ENCODE peak calls at places on chromosomes 4 and X, in nine cellular contexts. One of them, this sample, is unnamed.

GRCh38 chrX:24301806-24302205 is 12.1 kb downstream of the SUPT20HL2 start:
- DNase-seq in cardiac fibroblast: no peak
- DNase-seq in HTR-8/SVneo: no peak
- DNase-seq in COR-L47: no peak
- DNase-seq in NAMALWA: no peak
- DNase-seq in stimulated activated CD4-positive, alpha-beta T cell treated with anti-CD3 and anti-CD28 coated beads, Interleukin-1b, Interleukin-23, amount 100 ng/mL, for 4 hours: no peak
- DNase-seq in NCI-H146: no peak
- DNase-seq in PC-3: no peak
- DNase-seq in AG09309: no peak
- DNase-seq in this sample: no peak

GRCh38 chrX:1421433-1422134 is 29.7 kb upstream of the SLC25A6 start:
- DNase-seq in PC-3: no peak
- DNase-seq in NCI-H146: no peak
- DNase-seq in HTR-8/SVneo: no peak
- DNase-seq in stimulated activated CD4-positive, alpha-beta T cell treated with anti-CD3 and anti-CD28 coated beads, Interleukin-1b, Interleukin-23, amount 100 ng/mL, for 4 hours: no peak
- DNase-seq in cardiac fibroblast: no peak
- DNase-seq in AG09309: no peak
- DNase-seq in COR-L47: no peak
- DNase-seq in NAMALWA: no peak
- DNase-seq in this sample: no peak

GRCh38 chrX:76555816-76556215 is 128.3 kb downstream of the MAGEE1 start:
- DNase-seq in NCI-H146: no peak
- DNase-seq in COR-L47: peak; percentile 3
- DNase-seq in AG09309: no peak
- DNase-seq in HTR-8/SVneo: no peak
- DNase-seq in stimulated activated CD4-positive, alpha-beta T cell treated with anti-CD3 and anti-CD28 coated beads, Interleukin-1b, Interleukin-23, amount 100 ng/mL, for 4 hours: no peak
- DNase-seq in cardiac fibroblast: peak; percentile 40
- DNase-seq in PC-3: peak; percentile 62
- DNase-seq in NAMALWA: peak; percentile 62
- DNase-seq in this sample: peak; percentile 17

GRCh38 chr4:142846729-142847606 is 867 bp upstream of the INPP4B start:
- DNase-seq in NAMALWA: no peak
- DNase-seq in AG09309: no peak
- DNase-seq in COR-L47: peak; percentile 62
- DNase-seq in cardiac fibroblast: peak; percentile 31
- DNase-seq in NCI-H146: peak; percentile 3
- DNase-seq in PC-3: peak; percentile 90
- DNase-seq in stimulated activated CD4-positive, alpha-beta T cell treated with anti-CD3 and anti-CD28 coated beads, Interleukin-1b, Interleukin-23, amount 100 ng/mL, for 4 hours: peak; percentile 63
- DNase-seq in HTR-8/SVneo: peak; percentile 15
- DNase-seq in this sample: peak; percentile 45

GRCh38 chrX:154063234-154063633 is 34.3 kb downstream of the MECP2 start:
- DNase-seq in HTR-8/SVneo: no peak
- DNase-seq in COR-L47: no peak
- DNase-seq in cardiac fibroblast: no peak
- DNase-seq in PC-3: no peak
- DNase-seq in AG09309: no peak
- DNase-seq in stimulated activated CD4-positive, alpha-beta T cell treated with anti-CD3 and anti-CD28 coated beads, Interleukin-1b, Interleukin-23, amount 100 ng/mL, for 4 hours: no peak
- DNase-seq in NAMALWA: no peak
- DNase-seq in NCI-H146: no peak
- DNase-seq in this sample: no peak

GRCh38 chrX:17405225-17405969 is 30.4 kb downstream of the NHS start:
- DNase-seq in NCI-H146: no peak
- DNase-seq in NAMALWA: no peak
- DNase-seq in stimulated activated CD4-positive, alpha-beta T cell treated with anti-CD3 and anti-CD28 coated beads, Interleukin-1b, Interleukin-23, amount 100 ng/mL, for 4 hours: no peak
- DNase-seq in COR-L47: no peak
- DNase-seq in cardiac fibroblast: no peak
- DNase-seq in PC-3: peak; percentile 94
- DNase-seq in AG09309: no peak
- DNase-seq in HTR-8/SVneo: peak; percentile 45
- DNase-seq in this sample: no peak

GRCh38 chrX:150227873-150228272 is 135.2 kb upstream of the MAMLD1 start:
- DNase-seq in COR-L47: no peak
- DNase-seq in HTR-8/SVneo: no peak
- DNase-seq in NAMALWA: no peak
- DNase-seq in AG09309: no peak
- DNase-seq in PC-3: no peak
- DNase-seq in cardiac fibroblast: no peak
- DNase-seq in stimulated activated CD4-positive, alpha-beta T cell treated with anti-CD3 and anti-CD28 coated beads, Interleukin-1b, Interleukin-23, amount 100 ng/mL, for 4 hours: no peak
- DNase-seq in NCI-H146: no peak
- DNase-seq in this sample: no peak

GRCh38 chr4:28006021-28006420 is 1145.4 kb downstream of the STIM2 start:
- DNase-seq in NAMALWA: no peak
- DNase-seq in COR-L47: no peak
- DNase-seq in PC-3: no peak
- DNase-seq in stimulated activated CD4-positive, alpha-beta T cell treated with anti-CD3 and anti-CD28 coated beads, Interleukin-1b, Interleukin-23, amount 100 ng/mL, for 4 hours: no peak
- DNase-seq in AG09309: no peak
- DNase-seq in HTR-8/SVneo: no peak
- DNase-seq in cardiac fibroblast: no peak
- DNase-seq in NCI-H146: no peak
- DNase-seq in this sample: no peak

GRCh38 chr4:151325320-151326246 is at the start of gene SH3D19:
- DNase-seq in AG09309: no peak
- DNase-seq in stimulated activated CD4-positive, alpha-beta T cell treated with anti-CD3 and anti-CD28 coated beads, Interleukin-1b, Interleukin-23, amount 100 ng/mL, for 4 hours: no peak
- DNase-seq in NCI-H146: no peak
- DNase-seq in HTR-8/SVneo: peak; percentile 63
- DNase-seq in NAMALWA: no peak
- DNase-seq in cardiac fibroblast: peak; percentile 84
- DNase-seq in PC-3: peak; percentile 85
- DNase-seq in COR-L47: no peak
- DNase-seq in this sample: peak; percentile 67

GRCh38 chr4:168521736-168522135 is 24.9 kb downstream of the PALLD start:
- DNase-seq in PC-3: no peak
- DNase-seq in COR-L47: peak; percentile 32
- DNase-seq in NCI-H146: no peak
- DNase-seq in NAMALWA: no peak
- DNase-seq in cardiac fibroblast: no peak
- DNase-seq in AG09309: no peak
- DNase-seq in HTR-8/SVneo: no peak
- DNase-seq in stimulated activated CD4-positive, alpha-beta T cell treated with anti-CD3 and anti-CD28 coated beads, Interleukin-1b, Interleukin-23, amount 100 ng/mL, for 4 hours: no peak
- DNase-seq in this sample: no peak

GRCh38 chr4:17763931-17764330 is 17.5 kb downstream of the FAM184B start:
- DNase-seq in HTR-8/SVneo: no peak
- DNase-seq in COR-L47: no peak
- DNase-seq in AG09309: no peak
- DNase-seq in stimulated activated CD4-positive, alpha-beta T cell treated with anti-CD3 and anti-CD28 coated beads, Interleukin-1b, Interleukin-23, amount 100 ng/mL, for 4 hours: no peak
- DNase-seq in NCI-H146: no peak
- DNase-seq in PC-3: no peak
- DNase-seq in cardiac fibroblast: no peak
- DNase-seq in NAMALWA: no peak
- DNase-seq in this sample: no peak

GRCh38 chr4:170589597-170590191 is 499.9 kb upstream of the AADAT start:
- DNase-seq in cardiac fibroblast: no peak
- DNase-seq in COR-L47: peak; percentile 56
- DNase-seq in PC-3: peak; percentile 68
- DNase-seq in NCI-H146: peak; percentile 3
- DNase-seq in NAMALWA: peak; percentile 73
- DNase-seq in stimulated activated CD4-positive, alpha-beta T cell treated with anti-CD3 and anti-CD28 coated beads, Interleukin-1b, Interleukin-23, amount 100 ng/mL, for 4 hours: no peak
- DNase-seq in AG09309: no peak
- DNase-seq in HTR-8/SVneo: peak; percentile 48
- DNase-seq in this sample: no peak

GRCh38 chrX:21574793-21575192 is 83.3 kb downstream of the KLHL34 start:
- DNase-seq in HTR-8/SVneo: no peak
- DNase-seq in stimulated activated CD4-positive, alpha-beta T cell treated with anti-CD3 and anti-CD28 coated beads, Interleukin-1b, Interleukin-23, amount 100 ng/mL, for 4 hours: no peak
- DNase-seq in AG09309: no peak
- DNase-seq in COR-L47: no peak
- DNase-seq in PC-3: no peak
- DNase-seq in NCI-H146: no peak
- DNase-seq in cardiac fibroblast: no peak
- DNase-seq in NAMALWA: no peak
- DNase-seq in this sample: no peak

GRCh38 chrX:109890300-109890699 is 112.6 kb upstream of the TMEM164 start:
- DNase-seq in stimulated activated CD4-positive, alpha-beta T cell treated with anti-CD3 and anti-CD28 coated beads, Interleukin-1b, Interleukin-23, amount 100 ng/mL, for 4 hours: no peak
- DNase-seq in cardiac fibroblast: no peak
- DNase-seq in COR-L47: no peak
- DNase-seq in NCI-H146: no peak
- DNase-seq in HTR-8/SVneo: no peak
- DNase-seq in AG09309: no peak
- DNase-seq in NAMALWA: no peak
- DNase-seq in PC-3: no peak
- DNase-seq in this sample: no peak

GRCh38 chrX:130413415-130413814 is 11.6 kb downstream of the RBMX2 start:
- DNase-seq in cardiac fibroblast: peak; percentile 42
- DNase-seq in NAMALWA: no peak
- DNase-seq in PC-3: no peak
- DNase-seq in HTR-8/SVneo: no peak
- DNase-seq in COR-L47: no peak
- DNase-seq in stimulated activated CD4-positive, alpha-beta T cell treated with anti-CD3 and anti-CD28 coated beads, Interleukin-1b, Interleukin-23, amount 100 ng/mL, for 4 hours: no peak
- DNase-seq in NCI-H146: no peak
- DNase-seq in AG09309: no peak
- DNase-seq in this sample: no peak

GRCh38 chr4:138438608-138439007 is 196.5 kb upstream of the SLC7A11 start:
- DNase-seq in cardiac fibroblast: no peak
- DNase-seq in NCI-H146: peak; percentile 56
- DNase-seq in HTR-8/SVneo: no peak
- DNase-seq in COR-L47: no peak
- DNase-seq in AG09309: no peak
- DNase-seq in PC-3: no peak
- DNase-seq in NAMALWA: no peak
- DNase-seq in stimulated activated CD4-positive, alpha-beta T cell treated with anti-CD3 and anti-CD28 coated beads, Interleukin-1b, Interleukin-23, amount 100 ng/mL, for 4 hours: no peak
- DNase-seq in this sample: peak; percentile 1

GRCh38 chrX:10197597-10198210 is 40.9 kb downstream of the CLCN4 start:
- DNase-seq in COR-L47: peak; percentile 82
- DNase-seq in AG09309: no peak
- DNase-seq in cardiac fibroblast: peak; percentile 33
- DNase-seq in NCI-H146: peak; percentile 78
- DNase-seq in HTR-8/SVneo: no peak
- DNase-seq in PC-3: no peak
- DNase-seq in NAMALWA: no peak
- DNase-seq in stimulated activated CD4-positive, alpha-beta T cell treated with anti-CD3 and anti-CD28 coated beads, Interleukin-1b, Interleukin-23, amount 100 ng/mL, for 4 hours: no peak
- DNase-seq in this sample: no peak